ENCODE peak calls at places on chromosomes 7 and 10, in five cellular contexts. D is HL-60, O is H1, U is K562, Z is transverse colon. R is an unnamed sample.

GRCh38 chr10:37952051-37952815 is 24.2 kb downstream of the ZNF25 start:
- DNase-seq in D (no peak), O (no peak), U (no peak), Z (no peak), R (no peak)

GRCh38 chr7:43119371-43120069 is 7.1 kb downstream of the HECW1 start:
- DNase-seq in D (no peak), O (no peak), U (no peak), Z (no peak), R (no peak)

GRCh38 chr10:3660753-3661152 is 124.3 kb downstream of the KLF6 start:
- DNase-seq in D (no peak), O (no peak), U (no peak), Z (no peak), R (no peak)

GRCh38 chr10:110857265-110858158 is 14.2 kb upstream of the PDCD4 start:
- DNase-seq in D (peak), O (peak), U (no peak), Z (peak), R (peak)

GRCh38 chr7:120842131-120842621 is 15.8 kb downstream of the TSPAN12 start:
- DNase-seq in D (no peak), O (no peak), U (no peak), Z (no peak), R (no peak)

GRCh38 chr7:94313926-94314325 is 80.8 kb upstream of the COL1A2 start:
- DNase-seq in D (no peak), O (no peak), U (no peak), Z (no peak), R (no peak)

GRCh38 chr7:134724606-134725005 is 54.8 kb upstream of the CALD1 start:
- DNase-seq in D (no peak), O (peak), U (peak), Z (no peak), R (no peak)

GRCh38 chr7:74449809-74450397 is 3.8 kb upstream of the GTF2IRD1 start:
- DNase-seq in D (peak), O (peak), U (peak), Z (peak), R (no peak)

GRCh38 chr7:15446280-15446679 is 115.5 kb downstream of the AGMO start:
- DNase-seq in D (no peak), O (no peak), U (no peak), Z (no peak), R (no peak)

GRCh38 chr10:15579605-15580004 is 140.1 kb downstream of the ITGA8 start:
- DNase-seq in D (no peak), O (no peak), U (no peak), Z (no peak), R (no peak)

GRCh38 chr7:29859089-29859488 is 52.8 kb downstream of the WIPF3 start:
- DNase-seq in D (no peak), O (no peak), U (no peak), Z (no peak), R (no peak)

GRCh38 chr7:29859491-29860180 is 53.3 kb downstream of the WIPF3 start:
- DNase-seq in D (no peak), O (no peak), U (no peak), Z (no peak), R (no peak)

GRCh38 chr7:29865526-29865925 is 59.2 kb downstream of the WIPF3 start:
- DNase-seq in D (no peak), O (no peak), U (no peak), Z (no peak), R (no peak)

GRCh38 chr7:29866490-29866930 is 60.2 kb downstream of the WIPF3 start:
- DNase-seq in D (no peak), O (no peak), U (no peak), Z (no peak), R (no peak)

GRCh38 chr7:29864668-29865067 is 58.4 kb downstream of the WIPF3 start:
- DNase-seq in D (no peak), O (no peak), U (no peak), Z (no peak), R (no peak)
- TF ChIP-seq POLR2AphosphoS5 in D (no peak), O (no peak), U (no peak), Z (no peak), R (no peak)

GRCh38 chr7:33701189-33701740 is 204.1 kb upstream of the BMPER start:
- DNase-seq in D (no peak), O (no peak), U (no peak), Z (no peak), R (no peak)
- TF ChIP-seq CTCF in D (no peak), O (no peak), U (no peak), Z (no peak), R (no peak)

GRCh38 chr10:11280187-11280932 is 262.7 kb downstream of the CELF2 start:
- DNase-seq in D (no peak), O (no peak), U (no peak), Z (no peak), R (no peak)
- TF ChIP-seq POLR2AphosphoS5 in D (no peak), O (no peak), U (no peak), Z (no peak), R (no peak)

GRCh38 chr10:84783386-84783785 is 455.0 kb downstream of the CCSER2 start:
- DNase-seq in D (no peak), O (no peak), U (peak), Z (no peak), R (no peak)
- TF ChIP-seq CTCF in D (peak), O (peak), U (peak), Z (peak), R (no peak)

DNA sequence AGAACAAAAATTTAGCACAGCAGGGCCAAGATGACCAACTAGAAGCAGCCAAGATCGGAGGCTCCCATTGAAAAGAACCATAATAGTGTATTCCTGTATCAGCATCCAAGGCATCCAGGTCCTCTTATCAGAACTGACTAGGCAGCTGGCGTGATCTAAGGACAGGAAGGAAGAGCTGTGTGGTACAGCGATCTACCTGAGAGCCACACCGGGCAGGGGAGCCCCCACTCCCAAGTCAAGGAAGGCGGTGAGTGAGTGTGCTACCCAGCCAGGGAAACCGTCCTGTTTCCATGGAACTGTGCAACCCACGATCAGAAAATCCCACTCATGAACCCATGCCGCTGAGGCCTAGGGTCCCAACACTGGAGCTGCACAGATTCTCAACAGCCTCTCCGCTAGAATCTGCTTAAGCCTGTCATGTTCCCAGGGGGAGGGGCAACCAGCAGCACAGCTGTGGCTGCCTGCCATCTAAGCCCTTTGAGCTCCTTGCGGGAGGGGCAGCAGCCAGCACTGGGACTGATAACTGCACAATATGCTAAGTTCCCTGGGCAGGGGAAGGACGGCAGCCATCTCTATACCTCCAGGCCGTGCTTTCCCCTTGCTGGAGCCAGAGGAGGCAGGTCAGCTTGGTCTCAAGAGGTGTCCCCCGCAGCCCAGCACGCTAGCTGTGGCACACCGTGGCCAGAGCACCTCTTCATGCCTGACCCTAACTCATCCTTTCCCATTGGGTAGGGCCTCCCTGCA is 213.0 kb upstream of the SMIM30 start:
- DNase-seq in D (no peak), O (peak), U (peak), Z (no peak), R (peak)
- TF ChIP-seq POLR2AphosphoS5 in D (no peak), O (no peak), U (no peak), Z (no peak), R (no peak)

GRCh38 chr10:123249894-123250293 is 95.7 kb downstream of the BUB3 start:
- DNase-seq in D (no peak), O (no peak), U (no peak), Z (no peak), R (no peak)

GRCh38 chr10:123240250-123240649 is 86.0 kb downstream of the BUB3 start:
- DNase-seq in D (no peak), O (no peak), U (no peak), Z (no peak), R (no peak)

GRCh38 chr10:123240776-123241175 is 86.6 kb downstream of the BUB3 start:
- DNase-seq in D (no peak), O (no peak), U (no peak), Z (no peak), R (no peak)

GRCh38 chr10:123241391-123242141 is 87.4 kb downstream of the BUB3 start:
- DNase-seq in D (peak), O (no peak), U (no peak), Z (no peak), R (no peak)

DNA sequence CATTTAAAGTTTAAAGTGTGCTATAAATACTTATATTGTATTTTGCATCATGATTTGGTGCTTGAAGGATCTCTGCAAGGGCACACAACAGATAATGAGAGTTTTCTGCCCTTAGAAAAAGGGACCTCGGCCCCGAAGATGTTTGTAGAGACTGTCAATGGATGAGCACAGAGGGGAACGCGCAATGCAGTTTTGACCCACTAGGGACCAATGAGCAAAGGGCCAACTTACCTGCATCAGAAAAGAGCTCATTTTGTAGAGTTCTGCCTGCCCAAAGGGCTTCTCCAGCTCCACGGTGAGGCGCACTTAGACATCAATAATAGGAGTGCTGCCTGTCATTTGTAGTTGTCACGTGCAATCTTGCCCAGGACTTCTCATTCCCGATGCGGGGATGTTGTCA is 91.1 kb downstream of the BUB3 start:
- DNase-seq in D (no peak), O (no peak), U (no peak), Z (no peak), R (no peak)
- TF ChIP-seq CTCF in D (no peak), O (peak), U (peak), Z (no peak), R (no peak)

DNA sequence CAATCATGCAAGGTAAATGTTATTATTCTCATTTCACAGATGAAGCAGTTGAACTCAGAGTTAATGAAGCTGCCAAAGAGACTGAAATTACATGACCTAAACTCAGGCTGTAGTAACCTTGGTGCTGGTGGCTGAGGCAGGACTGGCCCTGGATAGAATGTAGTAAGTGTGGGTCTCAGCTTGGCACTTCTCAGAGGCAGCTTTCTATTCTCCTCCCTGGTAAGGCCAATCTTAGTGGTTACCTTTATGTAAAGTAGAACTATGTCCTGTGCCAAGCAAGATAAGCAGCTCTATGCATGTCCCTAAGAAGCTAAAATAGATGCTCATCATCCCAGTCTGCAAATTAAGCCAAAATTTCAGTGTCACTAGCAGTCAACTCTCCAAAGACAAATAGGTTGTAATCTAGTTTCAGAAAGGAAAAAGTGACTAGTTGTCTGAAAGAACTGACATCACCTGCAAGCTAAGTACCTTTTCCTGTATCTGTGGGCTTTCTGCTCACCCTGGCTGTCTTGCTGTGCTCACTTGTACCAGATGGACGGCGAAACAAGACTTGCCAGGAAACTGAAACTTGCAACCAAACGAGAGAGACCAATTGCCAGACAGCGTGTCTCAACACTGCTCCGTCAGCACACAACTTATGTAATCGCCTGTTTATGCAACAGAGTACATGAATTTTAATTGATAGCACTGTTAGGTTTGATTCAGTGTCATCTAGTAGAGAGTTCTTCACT is 43.7 kb downstream of the CH25H start:
- DNase-seq in D (peak), O (no peak), U (no peak), Z (peak), R (peak)
- TF ChIP-seq POLR2AphosphoS5 in D (no peak), O (no peak), U (no peak), Z (no peak), R (no peak)

R was measured in sigmoid colon.